ENCODE peak calls at places on chromosomes 11 and 22, in seven cellular contexts. G is H9; M is RWPE2; P is CD4-positive, alpha-beta T cell; E is uterus; Y is ovary; B is GM06990. N is an unnamed sample.
A peak's percentile ranks its signal among the peaks of the same experiment; 100 is the strongest.

GRCh38 chr22:31892080-31892433 is 52.3 kb upstream of the YWHAH start:
- DNase-seq in Y (no peak), B (no peak), M (no peak), P (no peak), G (no peak), E (no peak), N (no peak)

GRCh38 chr11:120149246-120149645 is 11.3 kb upstream of the TRIM29 start:
- DNase-seq in M (no peak), E (no peak), Y (no peak), P (no peak), B (no peak), G (no peak), N (no peak)

GRCh38 chr11:11378184-11378940 is 25.3 kb upstream of the CSNK2A3 start:
- DNase-seq in M (no peak), P (no peak), Y (no peak), E (no peak), B (no peak), G (no peak), N (peak; percentile 64)

GRCh38 chr22:35664955-35665577 is 16.8 kb downstream of the APOL6 start:
- DNase-seq in Y (no peak), P (no peak), M (no peak), G (no peak), B (no peak), E (no peak), N (no peak)

GRCh38 chr11:44860346-44860745 is 90.3 kb downstream of the TP53I11 start:
- DNase-seq in P (no peak), M (no peak), B (no peak), Y (no peak), G (no peak), E (no peak), N (no peak)

GRCh38 chr11:119433369-119433749 is 10.4 kb upstream of the THY1 start:
- DNase-seq in G (no peak), E (no peak), M (no peak), B (no peak), P (no peak), Y (no peak), N (no peak)

GRCh38 chr11:1150095-1150494 is 7.7 kb upstream of the MUC5AC start:
- DNase-seq in P (no peak), B (no peak), G (no peak), E (no peak), M (peak; percentile 57), Y (no peak), N (no peak)

GRCh38 chr11:11937433-11937832 is 71.0 kb downstream of the DKK3 start:
- DNase-seq in E (no peak), M (no peak), Y (no peak), G (no peak), P (no peak), B (no peak), N (no peak)

GRCh38 chr11:84097186-84097585 is 811.0 kb upstream of the CCDC90B start:
- DNase-seq in B (no peak), E (no peak), M (no peak), Y (no peak), G (no peak), P (no peak), N (no peak)

GRCh38 chr11:132653237-132653636 is 879.1 kb downstream of the OPCML start:
- DNase-seq in P (no peak), B (no peak), G (no peak), Y (no peak), E (no peak), M (no peak), N (no peak)

GRCh38 chr11:26948881-26949280 is 45.0 kb upstream of the FIBIN start:
- DNase-seq in M (no peak), G (no peak), B (no peak), E (no peak), P (no peak), Y (no peak), N (no peak)

GRCh38 chr11:73907191-73907590 is 30.4 kb downstream of the PAAF1 start:
- DNase-seq in B (no peak), Y (no peak), G (no peak), P (no peak), E (no peak), M (no peak), N (no peak)

GRCh38 chr11:121933294-121933693 is 182.7 kb downstream of the BLID start:
- DNase-seq in M (no peak), G (no peak), P (no peak), E (no peak), B (no peak), Y (no peak), N (no peak)

GRCh38 chr11:65900125-65900898 is at the start of gene FOSL1:
- DNase-seq in P (peak; percentile 81), M (peak; percentile 99), B (peak; percentile 93), E (peak; percentile 70), Y (peak; percentile 73), G (peak; percentile 99), N (no peak)

GRCh38 chr11:118699508-118700220 is 20.2 kb upstream of the TREH start:
- DNase-seq in M (no peak), P (peak; percentile 51), G (no peak), B (no peak), E (no peak), Y (no peak), N (no peak)

GRCh38 chr11:122215244-122215992 is 99.4 kb upstream of the BLID start:
- DNase-seq in G (peak; percentile 84), M (no peak), Y (peak; percentile 81), B (peak; percentile 28), P (no peak), E (peak; percentile 63), N (no peak)

GRCh38 chr11:126607374-126607773 is 251.9 kb downstream of the ST3GAL4 start:
- DNase-seq in P (no peak), M (no peak), B (no peak), Y (peak; percentile 25), E (no peak), G (peak; percentile 87), N (no peak)

GRCh38 chr22:45864959-45865496 is 111.9 kb downstream of the WNT7B start:
- DNase-seq in G (no peak), P (no peak), Y (no peak), E (no peak), B (no peak), M (no peak), N (peak; percentile 32)

GRCh38 chr22:45867118-45867905 is 109.7 kb downstream of the WNT7B start:
- DNase-seq in P (no peak), G (peak; percentile 51), Y (no peak), E (no peak), M (no peak), B (no peak), N (no peak)

GRCh38 chr22:45867906-45868555 is 108.9 kb downstream of the WNT7B start:
- DNase-seq in B (no peak), M (no peak), Y (no peak), G (peak; percentile 35), E (no peak), P (no peak), N (no peak)

GRCh38 chr22:45865561-45866397 is 111.2 kb downstream of the WNT7B start:
- DNase-seq in G (peak; percentile 38), P (no peak), Y (no peak), E (no peak), B (no peak), M (no peak), N (peak; percentile 91)

DNA sequence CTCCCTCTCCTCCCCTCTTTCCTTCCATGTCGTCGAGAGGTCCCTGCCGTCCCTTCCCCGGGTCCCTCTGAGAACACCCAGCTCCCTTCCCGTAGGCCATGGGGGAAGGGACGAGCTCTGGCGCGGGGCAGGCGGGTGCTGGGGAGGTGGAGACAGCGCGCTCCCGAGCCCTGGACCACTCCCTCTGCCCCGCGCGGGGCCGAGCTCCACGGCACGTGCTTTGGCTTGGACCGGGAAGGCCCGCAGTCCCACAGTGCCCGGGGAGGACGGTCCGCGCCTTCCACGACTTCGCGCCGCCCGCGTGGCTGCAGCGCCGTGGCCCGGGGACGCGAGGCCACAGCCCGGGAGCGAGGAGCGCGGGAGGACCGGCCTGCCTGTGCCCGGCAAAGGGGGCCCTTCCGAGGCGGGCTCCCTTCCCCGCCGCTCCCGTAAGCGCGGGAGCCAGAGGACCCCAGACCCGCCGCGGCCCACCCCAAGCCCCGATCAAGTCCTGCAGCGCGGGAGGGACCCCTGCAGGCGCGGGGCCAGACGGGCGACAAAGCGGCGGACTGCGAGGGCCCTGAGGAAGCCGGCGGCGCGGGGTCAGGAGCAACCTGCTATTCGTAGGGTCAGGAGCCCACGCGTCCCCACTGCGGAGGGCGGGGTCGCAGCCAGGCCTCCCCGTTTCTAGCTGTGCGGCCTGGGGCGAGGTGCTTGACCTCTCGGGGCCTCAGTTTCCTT is 110.4 kb downstream of the WNT7B start:
- DNase-seq in B (no peak), E (no peak), G (peak; percentile 37), Y (no peak), M (no peak), P (no peak), N (peak; percentile 81)
- H3K27me3 ChIP-seq in B (no peaks in the 10 kb centered on the region), E (no peaks in the 10 kb centered on the region), G (peaks cover 40% of the 10 kb centered on the region), Y (no peaks in the 10 kb centered on the region), M (peaks cover 15% of the 10 kb centered on the region), P (peaks cover 41% of the 10 kb centered on the region), N (no peaks in the 10 kb centered on the region)

GRCh38 chr11:19800714-19801519 is 88.3 kb downstream of the NAV2 start:
- DNase-seq in B (no peak), G (peak; percentile 50), Y (no peak), M (no peak), P (no peak), E (no peak), N (no peak)

GRCh38 chr11:19803506-19803998 is 90.9 kb downstream of the NAV2 start:
- DNase-seq in Y (no peak), B (no peak), P (no peak), G (no peak), E (no peak), M (no peak), N (no peak)

GRCh38 chr11:19802773-19803293 is 90.2 kb downstream of the NAV2 start:
- DNase-seq in P (no peak), B (no peak), Y (no peak), E (no peak), M (no peak), G (no peak), N (no peak)

GRCh38 chr11:19795082-19795481 is 82.4 kb downstream of the NAV2 start:
- DNase-seq in P (no peak), E (no peak), M (no peak), G (no peak), Y (no peak), B (no peak), N (no peak)

DNA sequence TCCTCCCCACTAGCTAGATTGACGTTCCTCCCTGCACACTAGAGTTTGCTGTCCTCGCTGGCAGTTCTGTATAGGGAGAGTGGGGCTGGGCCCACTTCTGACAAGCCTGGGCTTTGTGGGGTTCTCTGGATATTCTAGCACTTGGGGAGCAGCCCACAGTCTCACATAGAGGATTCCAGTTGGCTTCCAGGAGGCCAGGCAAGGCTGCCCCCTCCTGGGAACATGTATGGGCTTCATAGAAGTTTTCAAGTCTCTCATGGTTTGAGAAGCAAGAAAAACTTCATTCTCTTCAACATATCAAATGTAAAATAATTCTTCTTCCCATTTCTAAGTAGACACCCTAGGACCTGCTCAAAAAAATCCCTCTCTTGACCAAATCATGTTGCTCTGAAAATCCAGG is 87.5 kb downstream of the NAV2 start:
- DNase-seq in E (no peak), Y (no peak), M (no peak), P (no peak), B (no peak), G (no peak), N (no peak)
- TF ChIP-seq CTCF in E (no peak), Y (no peak), M (no peak), P (no peak), B (peak; percentile 17), G (peak; percentile 62), N (no peak)

GRCh38 chr11:128691802-128692749 is 1.8 kb upstream of the FLI1 start:
- DNase-seq in M (no peak), B (no peak), G (peak; percentile 75), P (no peak), E (no peak), Y (no peak), N (no peak)
- H3K27me3 ChIP-seq in M (no peaks in the 10 kb centered on the region), B (no peaks in the 10 kb centered on the region), G (peaks cover 84% of the 10 kb centered on the region), P (peaks cover 13% of the 10 kb centered on the region), E (peaks cover 22% of the 10 kb centered on the region), Y (no peaks in the 10 kb centered on the region), N (peaks cover 3% of the 10 kb centered on the region)

GRCh38 chr11:62546937-62547625 is 475 bp upstream of the AHNAK start:
- DNase-seq in G (no peak), E (peak; percentile 56), Y (peak; percentile 67), B (no peak), M (peak; percentile 71), P (no peak), N (no peak)
- TF ChIP-seq CTCF in G (no peak), E (no peak), Y (no peak), B (no peak), M (no peak), P (no peak), N (no peak)

N was measured in vagina.